ENCODE peak calls at places on chromosomes 1 and 21, in five cellular contexts. R is hepatocyte, C is heart right ventricle, Y is cardiac muscle cell, B is tibial nerve. O is an unnamed sample. For H3K4me1 and H3K27me3, the result is how much of the 10 kb centered on the place peaks cover.

GRCh38 chr1:147545133-147545532 is 3.8 kb downstream of the BCL9 start:
- DNase-seq in B (no peak), Y (no peak), R (peak), C (no peak), O (no peak)

GRCh38 chr1:212814989-212815388 is 23.3 kb downstream of the TATDN3 start:
- DNase-seq in R (peak), Y (peak), B (no peak), C (no peak), O (no peak)

GRCh38 chr1:143720087-143721023 is 251.4 kb downstream of the FAM72C start:
- DNase-seq in C (no peak), Y (no peak), R (no peak), B (no peak), O (no peak)

GRCh38 chr1:206752481-206752880 is 18.1 kb upstream of the IL19 start:
- DNase-seq in Y (no peak), B (no peak), R (no peak), C (no peak), O (no peak)

GRCh38 chr1:181083842-181084605 is 4.5 kb upstream of the IER5 start:
- DNase-seq in C (no peak), B (no peak), R (peak), Y (peak), O (peak)

GRCh38 chr1:177873238-177873637 is 96.6 kb downstream of the SEC16B start:
- DNase-seq in R (peak), B (no peak), Y (no peak), C (no peak), O (no peak)

GRCh38 chr1:117658676-117659075 is 52.8 kb downstream of the TENT5C start:
- DNase-seq in R (no peak), C (no peak), B (no peak), Y (no peak), O (no peak)

GRCh38 chr1:14415396-14415795 is 183.1 kb upstream of the KAZN start:
- DNase-seq in R (no peak), B (no peak), Y (peak), C (no peak), O (no peak)

GRCh38 chr1:227174136-227174535 is 144.2 kb downstream of the CDC42BPA start:
- DNase-seq in B (no peak), R (no peak), Y (no peak), C (no peak), O (no peak)

GRCh38 chr1:43348343-43348808 is 10.4 kb upstream of the CDC20 start:
- DNase-seq in R (no peak), C (no peak), Y (no peak), B (no peak), O (peak)

GRCh38 chr1:7705048-7705907 is 65.8 kb upstream of the VAMP3 start:
- DNase-seq in C (peak), B (peak), R (peak), Y (no peak), O (no peak)

GRCh38 chr1:154816937-154817336 is 53.1 kb downstream of the KCNN3 start:
- DNase-seq in C (no peak), R (no peak), Y (no peak), B (no peak), O (no peak)

GRCh38 chr1:226420860-226421259 is 13.0 kb upstream of the PARP1 start:
- DNase-seq in Y (no peak), B (no peak), R (no peak), C (no peak), O (no peak)

GRCh38 chr1:151612506-151613274 is 840 bp downstream of the SNX27 start:
- DNase-seq in C (peak), R (peak), B (no peak), Y (peak), O (no peak)

GRCh38 chr1:6823822-6824221 is 38.6 kb downstream of the CAMTA1 start:
- DNase-seq in Y (no peak), R (no peak), B (no peak), C (no peak), O (no peak)

GRCh38 chr1:31412732-31413404 is at the start of gene SERINC2:
- DNase-seq in C (no peak), B (no peak), Y (peak), R (peak), O (no peak)

GRCh38 chr1:155913969-155914757 is 3.0 kb upstream of the RIT1 start:
- DNase-seq in B (no peak), C (no peak), Y (no peak), R (no peak), O (no peak)

GRCh38 chr1:116674761-116675160 is 7.2 kb upstream of the IGSF3 start:
- DNase-seq in B (no peak), R (no peak), Y (no peak), C (no peak), O (no peak)

GRCh38 chr1:55310517-55310927 is 95.4 kb upstream of the USP24 start:
- DNase-seq in R (peak), Y (no peak), B (no peak), C (no peak), O (no peak)

GRCh38 chr1:182330303-182330702 is 61.3 kb downstream of the GLUL start:
- DNase-seq in C (no peak), B (peak), R (peak), Y (no peak), O (no peak)

GRCh38 chr1:36149973-36150295 is 648 bp upstream of the TRAPPC3 start:
- DNase-seq in B (no peak), C (no peak), R (no peak), Y (no peak), O (no peak)

GRCh38 chr1:116466810-116467557 is 93.9 kb downstream of the ATP1A1 start:
- DNase-seq in B (no peak), Y (no peak), C (no peak), R (no peak), O (no peak)

GRCh38 chr1:224433041-224433670 is 1.4 kb downstream of the WDR26 start:
- DNase-seq in Y (peak), C (no peak), R (peak), B (no peak), O (no peak)
- H3K4me1 ChIP-seq in Y (under half), C (half or more), R (under half), B (under half), O (under half)

GRCh38 chr1:2372551-2373490 is 18.5 kb downstream of the MORN1 start:
- DNase-seq in C (no peak), R (no peak), B (no peak), Y (no peak), O (no peak)

GRCh38 chr1:2374260-2375155 is 16.8 kb downstream of the MORN1 start:
- DNase-seq in C (no peak), R (no peak), Y (no peak), B (no peak), O (no peak)

GRCh38 chr1:2375923-2376260 is 15.5 kb downstream of the MORN1 start:
- DNase-seq in C (no peak), Y (no peak), B (no peak), R (no peak), O (no peak)

GRCh38 chr1:2375246-2375922 is 16.0 kb downstream of the MORN1 start:
- DNase-seq in Y (no peak), R (no peak), B (no peak), C (no peak), O (no peak)

DNA sequence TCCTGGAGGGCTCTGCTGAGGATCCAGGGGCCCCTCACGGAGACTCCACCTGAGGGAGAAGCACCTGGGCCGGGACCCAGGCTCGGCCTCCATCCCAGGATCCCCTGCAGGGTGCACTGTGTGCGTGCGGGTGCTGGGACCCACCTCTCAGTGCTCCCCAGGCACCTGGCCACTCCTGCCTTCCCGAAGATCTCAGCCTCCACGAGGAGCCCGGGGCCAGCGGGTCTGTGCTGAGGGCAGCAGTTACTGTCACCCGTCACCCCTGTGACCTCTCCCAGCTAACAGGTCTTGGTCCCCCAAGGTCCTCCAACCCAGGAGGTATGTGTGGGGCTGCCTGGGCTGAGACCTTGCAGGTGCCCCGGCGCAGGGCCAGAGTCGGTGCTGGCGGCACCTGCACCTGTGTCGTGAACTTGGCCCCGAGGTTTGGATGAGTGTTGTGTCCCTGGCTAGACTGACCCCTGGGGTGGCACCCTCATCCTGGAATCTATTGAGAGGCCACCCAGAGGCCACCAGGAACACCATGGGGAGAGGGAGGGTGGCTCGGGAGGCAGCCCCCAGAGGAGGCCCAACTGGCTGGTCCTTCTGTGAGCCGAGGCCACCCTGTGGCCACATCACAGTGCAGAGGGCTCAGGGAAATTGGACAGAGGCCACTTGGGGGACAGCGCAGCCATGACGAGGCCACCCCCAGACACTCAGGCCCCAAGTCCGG is 17.6 kb downstream of the MORN1 start:
- DNase-seq in Y (no peak), R (no peak), C (no peak), B (no peak), O (no peak)
- H3K27me3 ChIP-seq in Y (under half), R (under half), C (under half), B (under half), O (under half)

GRCh38 chr1:240100351-240100750 is 8.7 kb downstream of the FMN2 start:
- DNase-seq in Y (no peak), B (no peak), C (no peak), R (no peak), O (no peak)

GRCh38 chr1:240101306-240101705 is 9.6 kb downstream of the FMN2 start:
- DNase-seq in B (no peak), C (no peak), Y (no peak), R (no peak), O (no peak)

GRCh38 chr1:240107058-240107684 is 15.5 kb downstream of the FMN2 start:
- DNase-seq in C (no peak), B (no peak), Y (no peak), R (no peak), O (no peak)

GRCh38 chr1:240101737-240102136 is 10.1 kb downstream of the FMN2 start:
- DNase-seq in Y (no peak), R (no peak), C (no peak), B (no peak), O (no peak)

GRCh38 chr1:240104662-240105061 is 13.0 kb downstream of the FMN2 start:
- DNase-seq in Y (no peak), C (no peak), B (no peak), R (no peak), O (no peak)
- H3K4me1 ChIP-seq in Y (under half), C (under half), B (under half), R (under half), O (under half)

DNA sequence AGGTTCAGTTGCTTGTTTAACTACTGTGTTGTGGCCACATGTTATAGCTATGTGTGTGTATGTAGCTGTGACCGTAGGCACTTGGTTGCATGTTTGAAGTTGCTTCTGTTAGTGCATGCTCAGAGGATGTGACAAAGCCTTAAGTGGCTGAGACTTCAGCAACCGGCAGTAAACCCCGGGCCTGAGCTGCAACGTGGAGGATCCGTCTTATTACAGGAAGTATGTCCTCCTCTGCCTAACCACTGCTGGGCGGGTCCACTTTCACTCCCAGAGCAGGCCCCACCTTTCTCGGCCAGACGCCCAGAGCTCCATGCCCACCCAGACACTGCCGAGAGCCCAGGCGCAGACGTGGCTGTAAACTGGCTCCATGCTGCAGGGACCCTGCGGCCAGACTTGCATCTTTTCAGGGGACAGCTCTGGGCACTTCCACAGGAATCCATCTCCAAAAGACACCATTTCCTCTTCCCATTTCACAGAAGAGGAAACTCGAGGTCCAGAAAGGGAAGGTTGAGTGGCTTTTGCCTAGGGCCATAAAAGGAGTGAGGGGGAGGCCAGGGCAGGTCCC is 2.2 kb downstream of the TCEA3 start:
- DNase-seq in C (peak), Y (peak), R (peak), B (peak), O (peak)
- H3K27me3 ChIP-seq in C (under half), Y (under half), R (under half), B (under half), O (under half)

DNA sequence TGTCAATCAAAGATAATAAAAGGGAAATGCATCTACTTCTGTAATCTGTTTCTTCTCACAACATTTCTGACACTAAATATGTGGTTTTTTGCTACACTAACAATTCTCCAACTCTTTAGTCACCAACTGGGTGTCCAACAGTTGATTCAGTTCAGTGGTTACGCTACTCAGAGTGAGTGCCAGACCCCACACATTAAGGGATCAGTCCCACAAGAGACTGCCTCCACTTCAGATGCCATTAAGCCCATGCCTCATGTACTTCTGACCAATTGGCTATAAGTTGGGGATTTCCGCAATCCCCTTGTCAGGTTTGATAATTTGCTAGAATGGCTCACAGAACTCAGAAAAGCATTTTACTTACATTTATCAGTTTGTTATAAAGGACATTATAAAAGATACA is 28.4 kb downstream of the RNF2 start:
- DNase-seq in Y (no peak), B (no peak), C (no peak), R (no peak), O (no peak)
- H3K4me1 ChIP-seq in Y (under half), B (under half), C (under half), R (under half), O (under half)

GRCh38 chr21:43882952-43883492 is 18.0 kb downstream of the AGPAT3 start:
- DNase-seq in C (no peak), R (no peak), B (no peak), Y (no peak), O (no peak)

GRCh38 chr21:43884861-43885370 is 19.9 kb downstream of the AGPAT3 start:
- DNase-seq in Y (no peak), B (no peak), R (no peak), C (no peak), O (no peak)

GRCh38 chr21:43884012-43884860 is 19.2 kb downstream of the AGPAT3 start:
- DNase-seq in Y (peak), R (peak), B (no peak), C (no peak), O (no peak)

GRCh38 chr21:43886565-43886964 is 21.5 kb downstream of the AGPAT3 start:
- DNase-seq in Y (no peak), B (no peak), C (no peak), R (no peak), O (no peak)

DNA sequence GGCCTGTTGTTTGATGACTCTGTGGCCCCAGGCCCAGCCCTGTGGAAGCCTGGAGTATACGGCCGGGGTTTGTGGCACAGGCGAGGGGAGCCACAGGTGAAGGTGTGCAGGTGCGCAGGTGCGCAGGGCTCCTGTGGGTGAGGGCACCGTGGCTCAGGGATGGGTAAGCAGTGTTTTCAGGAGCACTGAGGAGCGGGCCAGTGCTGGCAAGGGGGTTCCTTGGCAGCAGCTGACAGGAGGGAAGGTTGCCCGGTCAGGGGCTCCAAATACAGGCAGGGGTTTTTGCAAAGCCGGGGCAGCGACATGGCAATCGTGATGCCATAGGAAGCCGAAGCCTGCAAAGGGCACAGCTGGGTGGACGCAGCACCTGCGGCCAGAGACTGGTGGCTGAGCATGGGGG is 20.7 kb downstream of the AGPAT3 start:
- DNase-seq in R (no peak), B (no peak), C (no peak), Y (no peak), O (no peak)
- H3K27me3 ChIP-seq in R (under half), B (under half), C (under half), Y (under half), O (under half)